ENCODE peak calls at places on chromosomes 3 and 15, in six cellular contexts. D is astrocyte, P is A549, I is mesenchymal stem cell, C is mesendoderm, F is hepatocyte. H is an unnamed sample.

GRCh38 chr15:90106522-90107117 is 4.4 kb upstream of the IDH2 start:
- DNase-seq in D (peak; percentile 46), F (peak; percentile 53), I (peak; percentile 50), C (peak; percentile 50), P (peak; percentile 91), H (peak; percentile 97)

GRCh38 chr3:183487896-183488295 is 59.5 kb upstream of the MCF2L2 start:
- DNase-seq in I (no peak), C (no peak), D (no peak), P (no peak), F (no peak), H (no peak)

GRCh38 chr3:14312375-14312774 is 90.0 kb upstream of the SLC6A6 start:
- DNase-seq in C (no peak), P (no peak), I (no peak), F (peak; percentile 39), D (no peak), H (no peak)

GRCh38 chr3:86951343-86951742 is 39.6 kb downstream of the VGLL3 start:
- DNase-seq in I (peak; percentile 41), F (no peak), D (peak; percentile 65), P (no peak), C (no peak), H (peak; percentile 44)

GRCh38 chr3:3302964-3303363 is 123.5 kb upstream of the CRBN start:
- DNase-seq in P (no peak), C (no peak), D (no peak), F (no peak), I (no peak), H (no peak)

GRCh38 chr3:158420654-158421396 is 150.2 kb upstream of the MLF1 start:
- DNase-seq in I (peak; percentile 58), D (peak; percentile 43), P (peak; percentile 1), C (no peak), F (no peak), H (no peak)

GRCh38 chr3:63974451-63974850 is 48.8 kb downstream of the PSMD6 start:
- DNase-seq in I (no peak), D (no peak), C (no peak), P (no peak), F (no peak), H (no peak)

GRCh38 chr3:183298708-183299153 is 45.7 kb downstream of the B3GNT5 start:
- DNase-seq in F (peak; percentile 68), P (no peak), D (peak; percentile 92), I (peak; percentile 96), C (peak; percentile 84), H (peak; percentile 84)

GRCh38 chr3:189641776-189642175 is 10.6 kb downstream of the TP63 start:
- DNase-seq in I (no peak), D (no peak), F (no peak), C (peak; percentile 56), P (no peak), H (no peak)

GRCh38 chr3:137194301-137194700 is 236.5 kb downstream of the IL20RB start:
- DNase-seq in F (no peak), P (no peak), I (no peak), D (no peak), C (peak; percentile 51), H (no peak)

GRCh38 chr3:14242490-14243311 is 64.1 kb downstream of the LSM3 start:
- DNase-seq in C (no peak), D (no peak), I (no peak), P (no peak), F (no peak), H (no peak)

DNA sequence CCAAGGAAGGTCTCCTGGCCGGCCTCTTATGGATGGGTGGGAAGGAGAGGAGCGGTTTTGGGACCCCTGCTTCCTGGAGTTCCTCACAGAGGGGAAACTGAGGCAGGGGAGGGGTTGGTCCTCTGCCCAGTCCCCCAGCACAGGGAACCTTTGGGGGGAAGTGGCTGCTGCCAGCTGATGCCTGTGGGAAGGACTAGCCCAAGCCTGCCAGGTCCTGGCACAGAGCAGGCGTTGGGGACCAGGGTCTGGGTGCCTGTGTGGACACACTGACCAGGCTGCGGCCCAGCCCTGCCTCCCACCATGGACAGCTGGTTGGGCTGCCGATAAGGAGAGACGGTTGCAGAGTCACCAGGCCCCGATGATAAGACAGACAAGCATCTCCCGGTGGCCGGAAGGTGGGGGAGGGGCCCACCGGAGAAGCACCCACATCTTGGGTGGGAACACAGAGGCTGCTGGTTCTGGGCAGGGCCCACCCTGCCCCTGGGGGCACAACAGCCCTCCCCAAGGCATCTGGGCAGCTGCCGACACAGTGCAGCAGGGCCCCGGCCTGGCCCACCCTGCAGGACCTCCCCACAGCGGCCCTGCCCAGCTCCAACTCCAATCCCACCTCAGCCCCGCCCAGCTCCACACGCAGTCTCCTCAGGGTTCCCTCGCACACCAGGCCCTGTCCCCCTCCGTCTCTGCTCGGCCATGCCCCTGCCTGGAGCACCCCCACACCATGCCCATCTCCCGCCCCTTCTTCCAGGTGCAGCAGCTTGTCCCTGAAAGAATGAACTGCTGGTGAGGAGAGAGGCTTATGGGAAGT is 50.7 kb downstream of the DNAJB8 start:
- DNase-seq in I (no peak), D (no peak), P (no peak), C (no peak), F (no peak), H (no peak)
- H3K4me1 ChIP-seq in I (peaks cover 16% of the 10 kb centered on the region), D (peaks cover 16% of the 10 kb centered on the region), P (peaks cover 25% of the 10 kb centered on the region), C (peaks cover 7% of the 10 kb centered on the region), F (peaks cover 9% of the 10 kb centered on the region), H (no peaks in the 10 kb centered on the region)

DNA sequence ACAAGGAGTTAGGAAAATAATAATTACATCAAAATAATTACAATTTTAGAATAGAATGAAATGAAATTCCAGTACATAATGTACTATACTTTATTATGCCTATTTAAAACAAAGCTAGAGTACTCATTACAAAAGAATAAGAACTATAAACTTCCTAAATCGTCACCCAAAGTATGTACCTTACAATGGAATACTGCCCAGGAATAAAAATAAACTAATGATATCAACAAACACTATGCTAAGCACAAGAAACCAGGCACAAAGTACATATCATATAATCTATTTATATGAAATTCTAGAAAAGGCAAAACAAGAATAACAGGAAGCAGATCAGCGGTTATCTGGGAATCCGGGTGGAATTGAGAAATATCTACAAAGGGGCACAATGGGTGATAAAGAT is 84.7 kb downstream of the MYO9A start:
- DNase-seq in P (no peak), F (no peak), I (no peak), D (no peak), C (no peak), H (no peak)
- H3K4me3 ChIP-seq in P (no peak overlapping the region), F (no peak overlapping the region), I (no peak overlapping the region), D (no peak overlapping the region), C (no peak overlapping the region), H (peak overlapping the region; percentile 9)

GRCh38 chr15:55916666-55917409 is 76.6 kb downstream of the NEDD4 start:
- DNase-seq in I (peak; percentile 70), F (no peak), P (no peak), D (peak; percentile 90), C (no peak), H (peak; percentile 43)
- H3K4me2 ChIP-seq in I (no peak overlapping the region), F (peak overlapping the region; percentile 58), P (peak overlapping the region; percentile 72), D (peak overlapping the region; percentile 84), C (no peak overlapping the region), H (peak overlapping the region; percentile 84)

GRCh38 chr3:42655331-42655888 is 1.9 kb downstream of the ZBTB47 start:
- DNase-seq in F (no peak), D (no peak), P (no peak), I (peak; percentile 15), C (peak; percentile 28), H (peak; percentile 93)

GRCh38 chr3:42653560-42654330 is at the start of gene ZBTB47:
- DNase-seq in I (peak; percentile 52), P (no peak), F (peak; percentile 63), C (peak; percentile 41), D (no peak), H (peak; percentile 94)

GRCh38 chr3:42653303-42653559 is 266 bp upstream of the ZBTB47 start:
- DNase-seq in P (no peak), I (peak; percentile 14), D (no peak), C (no peak), F (no peak), H (no peak)

GRCh38 chr3:42655980-42656679 is 2.6 kb downstream of the ZBTB47 start:
- DNase-seq in F (peak; percentile 28), I (peak; percentile 52), P (no peak), D (peak; percentile 58), C (peak; percentile 48), H (peak; percentile 99)

GRCh38 chr3:42654331-42655201 is 1.1 kb downstream of the ZBTB47 start:
- DNase-seq in P (no peak), I (peak; percentile 55), C (peak; percentile 91), D (peak; percentile 35), F (peak; percentile 87), H (peak; percentile 98)
- H3K4me1 ChIP-seq in P (peaks cover 37% of the 10 kb centered on the region), I (peaks cover 69% of the 10 kb centered on the region), C (peaks cover 18% of the 10 kb centered on the region), D (peaks cover 52% of the 10 kb centered on the region), F (peaks cover 33% of the 10 kb centered on the region), H (peaks cover 52% of the 10 kb centered on the region)

DNA sequence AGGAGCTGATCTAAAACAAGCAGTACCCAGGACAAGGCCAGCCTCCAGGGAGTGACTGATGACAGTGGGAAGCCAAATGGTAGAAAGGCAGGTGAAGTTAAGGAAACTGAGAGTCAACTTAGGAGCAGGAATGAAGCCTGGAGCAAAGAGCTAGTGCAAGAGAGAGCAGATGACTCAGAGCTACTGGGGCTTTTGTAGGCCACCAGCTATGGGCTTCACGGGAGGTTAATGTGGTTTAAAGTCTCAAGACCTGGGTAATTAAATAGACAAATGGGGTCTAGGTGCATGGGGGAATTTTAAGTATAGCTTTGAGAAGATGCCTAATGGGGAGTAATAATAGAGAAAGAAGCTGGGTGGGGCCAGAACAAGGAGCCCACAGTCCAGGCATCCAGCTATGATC is 3.1 kb downstream of the CD86 start:
- DNase-seq in P (no peak), D (no peak), F (no peak), C (no peak), I (no peak), H (no peak)
- H3K4me3 ChIP-seq in P (no peak overlapping the region), D (no peak overlapping the region), F (no peak overlapping the region), C (no peak overlapping the region), I (no peak overlapping the region), H (no peak overlapping the region)

GRCh38 chr3:11643212-11644087 is at the start of gene VGLL4:
- DNase-seq in D (peak; percentile 94), I (peak; percentile 95), C (peak; percentile 99), P (peak; percentile 79), F (peak; percentile 95), H (peak; percentile 93)
- H3K4me2 ChIP-seq in D (peak within 1 kb of the TSS; percentile 91), I (peak within 1 kb of the TSS; percentile 71), C (peak within 1 kb of the TSS; percentile 60), P (peak within 1 kb of the TSS; percentile 91), F (peak within 1 kb of the TSS; percentile 73), H (peak within 1 kb of the TSS; percentile 82)

GRCh38 chr3:4532535-4533112 is 39.5 kb downstream of the ITPR1 start:
- DNase-seq in I (peak; percentile 28), C (peak; percentile 47), D (no peak), F (no peak), P (no peak), H (no peak)
- H3K4me1 ChIP-seq in I (no peaks in the 10 kb centered on the region), C (peaks cover 14% of the 10 kb centered on the region), D (peaks cover 5% of the 10 kb centered on the region), F (peaks cover 28% of the 10 kb centered on the region), P (no peaks in the 10 kb centered on the region), H (no peaks in the 10 kb centered on the region)

H was measured in osteoblast.